ENCODE peak calls at places on chromosomes 2 and 18, in six cellular contexts. G is GM12891, O is EL, R is NCI-H1417, N is GDM1, L is A673. D is an unnamed sample.

GRCh38 chr2:66457545-66457944 is 22.6 kb downstream of the MEIS1 start:
- DNase-seq in L (no peak), R (peak), G (no peak), O (no peak), N (no peak), D (no peak)

GRCh38 chr2:173792166-173792565 is 173.0 kb downstream of the SP3 start:
- DNase-seq in G (no peak), N (no peak), L (no peak), R (no peak), O (no peak), D (no peak)

GRCh38 chr2:10079192-10079930 is 850 bp downstream of the CYS1 start:
- DNase-seq in O (peak), N (no peak), G (no peak), L (peak), R (peak), D (no peak)

GRCh38 chr2:97742381-97742847 is 29.0 kb downstream of the ZAP70 start:
- DNase-seq in N (no peak), O (no peak), R (no peak), G (no peak), L (no peak), D (no peak)

GRCh38 chr2:70891572-70892356 is 43.9 kb upstream of the ATP6V1B1 start:
- DNase-seq in R (no peak), G (no peak), O (no peak), N (no peak), L (no peak), D (no peak)

GRCh38 chr2:37219046-37219445 is 12.3 kb downstream of the CEBPZ start:
- DNase-seq in L (no peak), O (no peak), N (no peak), G (no peak), R (no peak), D (no peak)

GRCh38 chr2:120108049-120108448 is 95.2 kb downstream of the EPB41L5 start:
- DNase-seq in L (no peak), O (peak), N (no peak), G (no peak), R (no peak), D (no peak)

GRCh38 chr2:101962243-101962809 is 29.4 kb upstream of the IL1R2 start:
- DNase-seq in G (no peak), L (no peak), R (no peak), N (no peak), O (no peak), D (no peak)

GRCh38 chr2:130853391-130853790 is 16.7 kb downstream of the ARHGEF4 start:
- DNase-seq in O (no peak), L (no peak), N (no peak), G (no peak), R (peak), D (no peak)

GRCh38 chr2:118239284-118239683 is 151.0 kb downstream of the INSIG2 start:
- DNase-seq in N (no peak), O (no peak), R (no peak), L (no peak), G (no peak), D (no peak)

GRCh38 chr18:74898965-74899364 is 301.3 kb downstream of the ZNF407 start:
- DNase-seq in O (peak), G (no peak), R (no peak), L (peak), N (peak), D (no peak)

GRCh38 chr18:58101291-58101706 is 57.3 kb downstream of the NEDD4L start:
- DNase-seq in L (no peak), R (peak), G (no peak), N (no peak), O (no peak), D (no peak)

GRCh38 chr2:109446531-109447131 is 167.1 kb downstream of the SEPTIN10 start:
- DNase-seq in N (no peak), G (no peak), L (no peak), O (peak), R (no peak), D (no peak)

GRCh38 chr2:241841181-241842066 is 17.3 kb downstream of the PDCD1 start:
- DNase-seq in N (no peak), G (no peak), O (no peak), R (no peak), L (no peak), D (no peak)

GRCh38 chr2:239706407-239706806 is 305.6 kb upstream of the HDAC4 start:
- DNase-seq in L (no peak), G (no peak), R (no peak), N (no peak), O (no peak), D (no peak)